ENCODE peak calls at places on chromosomes 1 and 21, in ten cellular contexts. One of them, this sample, is unnamed.

GRCh38 chr1:221873663-221874062 is 131.8 kb upstream of the DUSP10 start:
- DNase-seq in nucleus accumbens: no peak
- DNase-seq in NT2/D1: no peak
- DNase-seq in endothelial cell: no peak
- DNase-seq in stimulated activated CD4-positive, alpha-beta T cell treated with anti-CD3 and anti-CD28 coated beads, Interleukin-4, amount 100 ng/mL, for 48 hours: no peak
- DNase-seq in aorta: no peak
- DNase-seq in SW480: no peak
- DNase-seq in HTR-8/SVneo: no peak
- DNase-seq in ureter: no peak
- DNase-seq in activated naive CD8-positive, alpha-beta T cell treated with anti-CD3 and anti-CD28 coated beads, Interleukin-2, amount 50 U/mL, for 24 hours: no peak
- DNase-seq in this sample: no peak

GRCh38 chr1:107551491-107551890 is 410.7 kb downstream of the NTNG1 start:
- DNase-seq in nucleus accumbens: no peak
- DNase-seq in NT2/D1: no peak
- DNase-seq in endothelial cell: no peak
- DNase-seq in stimulated activated CD4-positive, alpha-beta T cell treated with anti-CD3 and anti-CD28 coated beads, Interleukin-4, amount 100 ng/mL, for 48 hours: no peak
- DNase-seq in aorta: no peak
- DNase-seq in SW480: no peak
- DNase-seq in HTR-8/SVneo: no peak
- DNase-seq in ureter: no peak
- DNase-seq in activated naive CD8-positive, alpha-beta T cell treated with anti-CD3 and anti-CD28 coated beads, Interleukin-2, amount 50 U/mL, for 24 hours: no peak
- DNase-seq in this sample: no peak

GRCh38 chr1:75130865-75131592 is 3.2 kb upstream of the LHX8 start:
- DNase-seq in nucleus accumbens: no peak
- DNase-seq in NT2/D1: no peak
- DNase-seq in endothelial cell: no peak
- DNase-seq in stimulated activated CD4-positive, alpha-beta T cell treated with anti-CD3 and anti-CD28 coated beads, Interleukin-4, amount 100 ng/mL, for 48 hours: no peak
- DNase-seq in aorta: no peak
- DNase-seq in SW480: no peak
- DNase-seq in HTR-8/SVneo: no peak
- DNase-seq in ureter: no peak
- DNase-seq in activated naive CD8-positive, alpha-beta T cell treated with anti-CD3 and anti-CD28 coated beads, Interleukin-2, amount 50 U/mL, for 24 hours: no peak
- DNase-seq in this sample: no peak

GRCh38 chr21:36773111-36773510 is 74.2 kb downstream of the SIM2 start:
- DNase-seq in nucleus accumbens: peak; percentile 36
- DNase-seq in NT2/D1: no peak
- DNase-seq in endothelial cell: no peak
- DNase-seq in stimulated activated CD4-positive, alpha-beta T cell treated with anti-CD3 and anti-CD28 coated beads, Interleukin-4, amount 100 ng/mL, for 48 hours: no peak
- DNase-seq in aorta: peak; percentile 92
- DNase-seq in SW480: no peak
- DNase-seq in HTR-8/SVneo: no peak
- DNase-seq in ureter: peak; percentile 54
- DNase-seq in activated naive CD8-positive, alpha-beta T cell treated with anti-CD3 and anti-CD28 coated beads, Interleukin-2, amount 50 U/mL, for 24 hours: no peak
- DNase-seq in this sample: no peak

GRCh38 chr21:18249542-18250152 is 5.0 kb downstream of the CHODL start:
- DNase-seq in nucleus accumbens: no peak
- DNase-seq in NT2/D1: no peak
- DNase-seq in endothelial cell: no peak
- DNase-seq in stimulated activated CD4-positive, alpha-beta T cell treated with anti-CD3 and anti-CD28 coated beads, Interleukin-4, amount 100 ng/mL, for 48 hours: no peak
- DNase-seq in aorta: no peak
- DNase-seq in SW480: peak; percentile 3
- DNase-seq in HTR-8/SVneo: no peak
- DNase-seq in ureter: no peak
- DNase-seq in activated naive CD8-positive, alpha-beta T cell treated with anti-CD3 and anti-CD28 coated beads, Interleukin-2, amount 50 U/mL, for 24 hours: no peak
- DNase-seq in this sample: no peak

GRCh38 chr1:232227171-232227740 is 402.7 kb downstream of the SIPA1L2 start:
- DNase-seq in nucleus accumbens: no peak
- DNase-seq in NT2/D1: peak; percentile 77
- DNase-seq in endothelial cell: no peak
- DNase-seq in stimulated activated CD4-positive, alpha-beta T cell treated with anti-CD3 and anti-CD28 coated beads, Interleukin-4, amount 100 ng/mL, for 48 hours: no peak
- DNase-seq in aorta: no peak
- DNase-seq in SW480: no peak
- DNase-seq in HTR-8/SVneo: no peak
- DNase-seq in ureter: no peak
- DNase-seq in activated naive CD8-positive, alpha-beta T cell treated with anti-CD3 and anti-CD28 coated beads, Interleukin-2, amount 50 U/mL, for 24 hours: no peak
- DNase-seq in this sample: no peak

GRCh38 chr21:29293495-29293894 is 5.2 kb upstream of the BACH1 start:
- DNase-seq in nucleus accumbens: no peak
- DNase-seq in NT2/D1: no peak
- DNase-seq in endothelial cell: no peak
- DNase-seq in stimulated activated CD4-positive, alpha-beta T cell treated with anti-CD3 and anti-CD28 coated beads, Interleukin-4, amount 100 ng/mL, for 48 hours: no peak
- DNase-seq in aorta: no peak
- DNase-seq in SW480: no peak
- DNase-seq in HTR-8/SVneo: no peak
- DNase-seq in ureter: no peak
- DNase-seq in activated naive CD8-positive, alpha-beta T cell treated with anti-CD3 and anti-CD28 coated beads, Interleukin-2, amount 50 U/mL, for 24 hours: peak; percentile 10
- DNase-seq in this sample: no peak

GRCh38 chr1:44545961-44546360 is 128.3 kb downstream of the TMEM53 start:
- DNase-seq in nucleus accumbens: no peak
- DNase-seq in NT2/D1: no peak
- DNase-seq in endothelial cell: no peak
- DNase-seq in stimulated activated CD4-positive, alpha-beta T cell treated with anti-CD3 and anti-CD28 coated beads, Interleukin-4, amount 100 ng/mL, for 48 hours: no peak
- DNase-seq in aorta: peak; percentile 55
- DNase-seq in SW480: peak; percentile 86
- DNase-seq in HTR-8/SVneo: no peak
- DNase-seq in ureter: no peak
- DNase-seq in activated naive CD8-positive, alpha-beta T cell treated with anti-CD3 and anti-CD28 coated beads, Interleukin-2, amount 50 U/mL, for 24 hours: no peak
- DNase-seq in this sample: no peak

GRCh38 chr21:36709868-36710728 is 11.2 kb downstream of the SIM2 start:
- DNase-seq in nucleus accumbens: no peak
- DNase-seq in NT2/D1: no peak
- DNase-seq in endothelial cell: no peak
- DNase-seq in stimulated activated CD4-positive, alpha-beta T cell treated with anti-CD3 and anti-CD28 coated beads, Interleukin-4, amount 100 ng/mL, for 48 hours: no peak
- DNase-seq in aorta: peak; percentile 61
- DNase-seq in SW480: no peak
- DNase-seq in HTR-8/SVneo: no peak
- DNase-seq in ureter: no peak
- DNase-seq in activated naive CD8-positive, alpha-beta T cell treated with anti-CD3 and anti-CD28 coated beads, Interleukin-2, amount 50 U/mL, for 24 hours: no peak
- DNase-seq in this sample: no peak

GRCh38 chr1:211734791-211735190 is 59.4 kb upstream of the NEK2 start:
- DNase-seq in nucleus accumbens: no peak
- DNase-seq in NT2/D1: no peak
- DNase-seq in endothelial cell: no peak
- DNase-seq in stimulated activated CD4-positive, alpha-beta T cell treated with anti-CD3 and anti-CD28 coated beads, Interleukin-4, amount 100 ng/mL, for 48 hours: no peak
- DNase-seq in aorta: no peak
- DNase-seq in SW480: no peak
- DNase-seq in HTR-8/SVneo: no peak
- DNase-seq in ureter: peak; percentile 52
- DNase-seq in activated naive CD8-positive, alpha-beta T cell treated with anti-CD3 and anti-CD28 coated beads, Interleukin-2, amount 50 U/mL, for 24 hours: no peak
- DNase-seq in this sample: no peak

GRCh38 chr1:36851087-36851486 is 183.2 kb downstream of the GRIK3 start:
- DNase-seq in nucleus accumbens: no peak
- DNase-seq in NT2/D1: no peak
- DNase-seq in endothelial cell: no peak
- DNase-seq in stimulated activated CD4-positive, alpha-beta T cell treated with anti-CD3 and anti-CD28 coated beads, Interleukin-4, amount 100 ng/mL, for 48 hours: no peak
- DNase-seq in aorta: no peak
- DNase-seq in SW480: no peak
- DNase-seq in HTR-8/SVneo: no peak
- DNase-seq in ureter: no peak
- DNase-seq in activated naive CD8-positive, alpha-beta T cell treated with anti-CD3 and anti-CD28 coated beads, Interleukin-2, amount 50 U/mL, for 24 hours: no peak
- DNase-seq in this sample: no peak

GRCh38 chr1:234561322-234561721 is 48.7 kb downstream of the IRF2BP2 start:
- DNase-seq in nucleus accumbens: no peak
- DNase-seq in NT2/D1: no peak
- DNase-seq in endothelial cell: no peak
- DNase-seq in stimulated activated CD4-positive, alpha-beta T cell treated with anti-CD3 and anti-CD28 coated beads, Interleukin-4, amount 100 ng/mL, for 48 hours: no peak
- DNase-seq in aorta: no peak
- DNase-seq in SW480: no peak
- DNase-seq in HTR-8/SVneo: no peak
- DNase-seq in ureter: no peak
- DNase-seq in activated naive CD8-positive, alpha-beta T cell treated with anti-CD3 and anti-CD28 coated beads, Interleukin-2, amount 50 U/mL, for 24 hours: no peak
- DNase-seq in this sample: no peak

GRCh38 chr1:205441716-205442050 is 14.2 kb downstream of the BLACAT1 start:
- DNase-seq in nucleus accumbens: no peak
- DNase-seq in NT2/D1: no peak
- DNase-seq in endothelial cell: no peak
- DNase-seq in stimulated activated CD4-positive, alpha-beta T cell treated with anti-CD3 and anti-CD28 coated beads, Interleukin-4, amount 100 ng/mL, for 48 hours: no peak
- DNase-seq in aorta: no peak
- DNase-seq in SW480: no peak
- DNase-seq in HTR-8/SVneo: no peak
- DNase-seq in ureter: no peak
- DNase-seq in activated naive CD8-positive, alpha-beta T cell treated with anti-CD3 and anti-CD28 coated beads, Interleukin-2, amount 50 U/mL, for 24 hours: no peak
- DNase-seq in this sample: no peak

GRCh38 chr1:198528376-198528775 is 12.1 kb downstream of the ATP6V1G3 start:
- DNase-seq in nucleus accumbens: no peak
- DNase-seq in NT2/D1: no peak
- DNase-seq in endothelial cell: no peak
- DNase-seq in stimulated activated CD4-positive, alpha-beta T cell treated with anti-CD3 and anti-CD28 coated beads, Interleukin-4, amount 100 ng/mL, for 48 hours: no peak
- DNase-seq in aorta: no peak
- DNase-seq in SW480: no peak
- DNase-seq in HTR-8/SVneo: peak; percentile 14
- DNase-seq in ureter: no peak
- DNase-seq in activated naive CD8-positive, alpha-beta T cell treated with anti-CD3 and anti-CD28 coated beads, Interleukin-2, amount 50 U/mL, for 24 hours: no peak
- DNase-seq in this sample: no peak

GRCh38 chr21:20020032-20020431 is 978.2 kb upstream of the NCAM2 start:
- DNase-seq in nucleus accumbens: no peak
- DNase-seq in NT2/D1: no peak
- DNase-seq in endothelial cell: no peak
- DNase-seq in stimulated activated CD4-positive, alpha-beta T cell treated with anti-CD3 and anti-CD28 coated beads, Interleukin-4, amount 100 ng/mL, for 48 hours: no peak
- DNase-seq in aorta: no peak
- DNase-seq in SW480: no peak
- DNase-seq in HTR-8/SVneo: no peak
- DNase-seq in ureter: no peak
- DNase-seq in activated naive CD8-positive, alpha-beta T cell treated with anti-CD3 and anti-CD28 coated beads, Interleukin-2, amount 50 U/mL, for 24 hours: no peak
- DNase-seq in this sample: no peak

GRCh38 chr1:62732327-62732726 is 44.1 kb upstream of the DOCK7 start:
- DNase-seq in nucleus accumbens: no peak
- DNase-seq in NT2/D1: no peak
- DNase-seq in endothelial cell: no peak
- DNase-seq in stimulated activated CD4-positive, alpha-beta T cell treated with anti-CD3 and anti-CD28 coated beads, Interleukin-4, amount 100 ng/mL, for 48 hours: no peak
- DNase-seq in aorta: no peak
- DNase-seq in SW480: no peak
- DNase-seq in HTR-8/SVneo: no peak
- DNase-seq in ureter: no peak
- DNase-seq in activated naive CD8-positive, alpha-beta T cell treated with anti-CD3 and anti-CD28 coated beads, Interleukin-2, amount 50 U/mL, for 24 hours: no peak
- DNase-seq in this sample: no peak

GRCh38 chr1:85465099-85465790 is at the start of gene DDAH1:
- DNase-seq in nucleus accumbens: peak; percentile 67
- DNase-seq in NT2/D1: peak; percentile 16
- DNase-seq in endothelial cell: peak; percentile 62
- DNase-seq in stimulated activated CD4-positive, alpha-beta T cell treated with anti-CD3 and anti-CD28 coated beads, Interleukin-4, amount 100 ng/mL, for 48 hours: peak; percentile 2
- DNase-seq in aorta: peak; percentile 86
- DNase-seq in SW480: peak; percentile 77
- DNase-seq in HTR-8/SVneo: peak; percentile 51
- DNase-seq in ureter: peak; percentile 51
- DNase-seq in activated naive CD8-positive, alpha-beta T cell treated with anti-CD3 and anti-CD28 coated beads, Interleukin-2, amount 50 U/mL, for 24 hours: peak; percentile 6
- DNase-seq in this sample: peak; percentile 53